ENCODE peak calls at places on chromosomes 2 and 18, in eight cellular contexts. I is CD8-positive, alpha-beta memory T cell; E is lower lobe of right lung; N is substantia nigra; X is right atrium auricular region; Z is GM23338; D is keratinocyte; Y is psoas muscle. G is an unnamed sample.

GRCh38 chr18:57022716-57023115 is 124.2 kb upstream of the BOD1L2 start:
- DNase-seq in I (no peak), E (no peak), N (no peak), X (no peak), Z (no peak), D (no peak), Y (no peak), G (no peak)

GRCh38 chr2:88885275-88885674 is 193.8 kb downstream of the RPIA start:
- DNase-seq in I (no peak), E (no peak), N (no peak), X (no peak), Z (no peak), D (no peak), Y (no peak), G (no peak)

GRCh38 chr18:79940814-79941472 is 10.5 kb downstream of the SLC66A2 start:
- DNase-seq in I (no peak), E (peak; percentile 32), N (no peak), X (no peak), Z (no peak), D (no peak), Y (peak; percentile 50), G (no peak)

GRCh38 chr2:150125708-150126107 is 361.8 kb downstream of the RND3 start:
- DNase-seq in I (no peak), E (no peak), N (no peak), X (no peak), Z (no peak), D (no peak), Y (no peak), G (no peak)

GRCh38 chr2:219497495-219498279 is 1.0 kb upstream of the GMPPA start:
- DNase-seq in I (peak; percentile 60), E (peak; percentile 95), N (peak; percentile 49), X (peak; percentile 90), Z (peak; percentile 77), D (no peak), Y (peak; percentile 94), G (peak; percentile 87)

GRCh38 chr2:17969661-17970060 is 91.2 kb downstream of the KCNS3 start:
- DNase-seq in I (no peak), E (no peak), N (no peak), X (no peak), Z (no peak), D (no peak), Y (no peak), G (no peak)

GRCh38 chr2:239829326-239829725 is 195.8 kb downstream of the NDUFA10 start:
- DNase-seq in I (no peak), E (no peak), N (no peak), X (no peak), Z (no peak), D (no peak), Y (no peak), G (no peak)

GRCh38 chr18:40555914-40556313 is 1399.1 kb upstream of the PIK3C3 start:
- DNase-seq in I (no peak), E (no peak), N (no peak), X (no peak), Z (no peak), D (no peak), Y (no peak), G (no peak)

GRCh38 chr2:138213624-138214023 is 249.4 kb downstream of the HNMT start:
- DNase-seq in I (no peak), E (no peak), N (no peak), X (no peak), Z (no peak), D (no peak), Y (no peak), G (no peak)

GRCh38 chr2:240557808-240558207 is at the start of gene ANKMY1:
- DNase-seq in I (peak; percentile 70), E (peak; percentile 85), N (peak; percentile 46), X (no peak), Z (peak; percentile 95), D (no peak), Y (peak; percentile 86), G (peak; percentile 78)

GRCh38 chr2:225328192-225328591 is 71.3 kb upstream of the NYAP2 start:
- DNase-seq in I (no peak), E (no peak), N (no peak), X (no peak), Z (peak; percentile 6), D (no peak), Y (no peak), G (no peak)

GRCh38 chr2:202051499-202052161 is 18.0 kb downstream of the FZD7 start:
- DNase-seq in I (no peak), E (no peak), N (no peak), X (no peak), Z (peak; percentile 69), D (no peak), Y (no peak), G (no peak)

GRCh38 chr2:134144081-134144596 is 109.7 kb upstream of the MGAT5 start:
- DNase-seq in I (no peak), E (no peak), N (no peak), X (no peak), Z (no peak), D (no peak), Y (no peak), G (no peak)

GRCh38 chr2:8623958-8624591 is 57.8 kb upstream of the ID2 start:
- DNase-seq in I (no peak), E (peak; percentile 30), N (no peak), X (no peak), Z (no peak), D (no peak), Y (no peak), G (peak; percentile 48)

GRCh38 chr2:154934213-154934612 is 235.7 kb downstream of the KCNJ3 start:
- DNase-seq in I (no peak), E (no peak), N (no peak), X (no peak), Z (no peak), D (no peak), Y (no peak), G (no peak)

DNA sequence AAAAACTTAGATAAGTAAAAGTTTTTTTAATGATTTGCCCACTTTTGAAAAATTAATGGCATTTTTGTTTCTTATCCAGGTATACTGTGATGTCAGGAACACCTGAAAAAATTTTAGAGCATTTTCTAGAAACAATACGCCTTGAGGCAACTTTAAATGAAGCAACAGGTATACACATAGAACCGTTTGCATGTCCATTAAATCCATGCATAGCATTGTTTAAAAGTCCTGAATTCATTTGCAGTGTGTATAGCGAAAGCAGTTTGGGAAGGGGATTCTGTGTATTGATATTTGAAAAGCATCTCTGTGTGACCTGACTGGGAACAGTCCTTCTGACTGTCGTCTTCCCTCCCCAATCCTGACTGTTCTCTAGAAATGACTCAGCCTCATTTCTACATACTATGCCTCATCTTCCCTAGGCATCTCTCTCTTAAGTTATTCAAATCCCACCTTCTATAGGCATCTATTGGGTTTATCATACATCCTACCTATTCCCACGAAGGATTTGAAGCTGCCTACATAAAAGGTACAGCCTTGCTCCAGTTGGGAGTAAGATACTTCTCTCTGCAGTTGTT is 79.2 kb upstream of the MAP3K20 start:
- DNase-seq in I (no peak), E (no peak), N (no peak), X (no peak), Z (no peak), D (no peak), Y (no peak), G (no peak)
- H3K27ac ChIP-seq in I (no peak overlapping the region), E (no peak overlapping the region), N (no peak overlapping the region), X (no peak overlapping the region), Z (no peak overlapping the region), D (no peak overlapping the region), Y (no peak overlapping the region), G (no peak overlapping the region)

DNA sequence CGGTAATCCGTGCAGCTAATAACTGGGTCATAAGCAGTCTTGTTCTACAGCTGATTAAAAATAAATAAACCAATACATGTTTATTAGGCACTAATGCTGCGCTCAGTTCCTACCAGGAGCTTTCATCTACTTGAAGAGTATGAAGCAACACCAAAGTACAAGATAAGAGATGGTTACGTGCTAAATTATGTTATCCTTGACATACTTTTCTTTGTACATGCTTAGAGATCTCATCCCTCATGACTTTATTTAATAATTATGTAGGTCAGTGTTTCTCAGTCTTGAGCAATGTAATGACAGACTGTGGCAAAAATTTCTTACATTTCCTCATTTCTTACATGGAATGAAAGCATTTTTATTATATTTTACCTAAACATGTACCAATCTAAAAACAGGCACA is 54.6 kb upstream of the COBLL1 start:
- DNase-seq in I (no peak), E (no peak), N (no peak), X (no peak), Z (no peak), D (no peak), Y (no peak), G (no peak)
- H3K27ac ChIP-seq in I (no peak overlapping the region), E (no peak overlapping the region), N (no peak overlapping the region), X (no peak overlapping the region), Z (no peak overlapping the region), D (peak overlapping the region; percentile 11), Y (no peak overlapping the region), G (no peak overlapping the region)

DNA sequence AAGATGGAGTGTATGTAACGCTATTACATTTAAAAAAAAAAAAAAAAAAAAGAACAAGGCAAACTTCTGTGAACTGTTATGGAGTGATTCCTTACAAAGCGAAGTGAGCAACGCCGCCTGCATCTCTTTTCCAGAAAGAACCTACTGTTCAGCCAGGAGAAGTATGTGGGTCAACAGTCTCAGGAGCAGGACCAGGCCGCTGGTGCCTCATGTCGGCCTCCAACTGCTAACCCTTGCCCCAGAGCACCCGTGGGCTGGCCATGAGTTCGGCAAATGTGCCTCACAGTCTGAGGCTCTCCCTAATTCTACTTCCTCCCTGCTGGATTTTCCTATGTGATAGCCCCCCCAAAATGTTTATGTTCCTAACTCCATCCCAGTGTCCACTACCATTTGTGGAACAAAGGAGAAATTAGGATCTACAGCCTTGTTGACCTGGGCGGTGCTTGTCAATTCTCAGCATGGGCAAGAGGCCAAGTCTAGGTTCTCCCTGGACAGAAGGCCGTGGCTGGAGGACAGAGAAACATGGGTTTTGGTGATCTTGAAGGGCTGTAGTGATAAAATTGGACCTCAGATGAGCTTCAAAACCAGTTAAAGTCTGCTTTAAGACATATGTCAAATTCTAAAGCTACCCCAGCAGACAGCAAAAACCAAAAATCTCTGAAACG is 15.9 kb downstream of the FAM168B start:
- DNase-seq in I (no peak), E (no peak), N (no peak), X (no peak), Z (no peak), D (no peak), Y (peak; percentile 70), G (no peak)
- H3K27ac ChIP-seq in I (no peak overlapping the region), E (no peak overlapping the region), N (peak overlapping the region; percentile 58), X (no peak overlapping the region), Z (no peak overlapping the region), D (no peak overlapping the region), Y (peak overlapping the region; percentile 55), G (no peak overlapping the region)

GRCh38 chr2:28565720-28566295 is 69.9 kb downstream of the PLB1 start:
- DNase-seq in I (no peak), E (no peak), N (no peak), X (no peak), Z (peak; percentile 24), D (peak; percentile 89), Y (no peak), G (no peak)
- H3K27ac ChIP-seq in I (no peak overlapping the region), E (no peak overlapping the region), N (no peak overlapping the region), X (no peak overlapping the region), Z (no peak overlapping the region), D (peak overlapping the region; percentile 76), Y (no peak overlapping the region), G (no peak overlapping the region)

G was measured in thyroid gland.